ENCODE peak calls at places on chromosomes 2 and 18, in six cellular contexts. T, D, L, I, S and V are unnamed samples.

GRCh38 chr2:197800091-197800490 is 4.3 kb upstream of the PLCL1 start:
- DNase-seq in T (peak; percentile 76), D (no peak), L (no peak), I (no peak), S (no peak), V (no peak)

GRCh38 chr2:201500534-201500933 is 49.0 kb downstream of the STRADB start:
- DNase-seq in T (no peak), D (peak; percentile 30), L (no peak), I (no peak), S (no peak), V (no peak)

GRCh38 chr2:236754234-236754924 is 184.8 kb downstream of the ACKR3 start:
- DNase-seq in T (peak; percentile 77), D (peak; percentile 36), L (no peak), I (peak; percentile 96), S (no peak), V (no peak)

GRCh38 chr2:96500385-96501066 is 4.6 kb downstream of the NEURL3 start:
- DNase-seq in T (no peak), D (no peak), L (no peak), I (no peak), S (no peak), V (no peak)

GRCh38 chr2:233051241-233052149 is 8.6 kb upstream of the INPP5D start:
- DNase-seq in T (no peak), D (no peak), L (no peak), I (no peak), S (peak; percentile 71), V (no peak)

GRCh38 chr2:65464604-65465003 is 32.2 kb upstream of the SPRED2 start:
- DNase-seq in T (no peak), D (no peak), L (no peak), I (no peak), S (peak; percentile 75), V (no peak)

GRCh38 chr2:174597347-174598047 is at the start of gene WIPF1:
- DNase-seq in T (no peak), D (no peak), L (no peak), I (no peak), S (peak; percentile 48), V (no peak)

GRCh38 chr2:130728007-130728454 is 839 bp upstream of the GPR148 start:
- DNase-seq in T (peak; percentile 43), D (no peak), L (no peak), I (peak; percentile 66), S (no peak), V (no peak)

GRCh38 chr2:122191331-122191730 is 435.9 kb downstream of the TSN start:
- DNase-seq in T (peak; percentile 6), D (peak; percentile 26), L (no peak), I (no peak), S (peak; percentile 62), V (no peak)

GRCh38 chr18:78994977-78995582 is 15.5 kb downstream of the SALL3 start:
- DNase-seq in T (no peak), D (no peak), L (no peak), I (no peak), S (no peak), V (no peak)

GRCh38 chr18:51339866-51340265 is 142.4 kb upstream of the MEX3C start:
- DNase-seq in T (peak; percentile 26), D (no peak), L (no peak), I (no peak), S (no peak), V (no peak)

GRCh38 chr18:1914489-1914888 is 656.8 kb downstream of the METTL4 start:
- DNase-seq in T (peak; percentile 77), D (peak; percentile 16), L (no peak), I (no peak), S (no peak), V (no peak)

GRCh38 chr2:161388146-161388779 is 27.8 kb upstream of the TBR1 start:
- DNase-seq in T (no peak), D (no peak), L (no peak), I (no peak), S (no peak), V (no peak)